ENCODE peak calls at places on chromosome 15, in five cellular contexts. F is mammary epithelial cell, C is prostate gland, A is right lobe of liver, P is stomach. I is an unnamed sample.

GRCh38 chr15:91678003-91678402 is 175.5 kb upstream of the SLCO3A1 start:
- DNase-seq in A (no peak), F (no peak), P (no peak), C (no peak), I (no peak)

GRCh38 chr15:37370938-37371337 is 270.6 kb upstream of the MEIS2 start:
- DNase-seq in F (no peak), A (no peak), C (no peak), P (no peak), I (no peak)

GRCh38 chr15:35888815-35889214 is 342.9 kb upstream of the DPH6 start:
- DNase-seq in P (no peak), C (no peak), F (no peak), A (no peak), I (no peak)

GRCh38 chr15:65738649-65739048 is 53.4 kb downstream of the DENND4A start:
- DNase-seq in A (no peak), C (no peak), P (no peak), F (no peak), I (no peak)

GRCh38 chr15:33154366-33155166 is 39.9 kb downstream of the FMN1 start:
- DNase-seq in F (peak; percentile 98), A (no peak), P (no peak), C (no peak), I (no peak)

GRCh38 chr15:29124581-29125381 is 144.8 kb downstream of the NSMCE3 start:
- DNase-seq in F (peak; percentile 19), P (no peak), A (peak; percentile 2), C (no peak), I (no peak)

GRCh38 chr15:101288905-101289513 is 6.0 kb downstream of the SNRPA1 start:
- DNase-seq in A (no peak), P (no peak), C (no peak), F (peak; percentile 37), I (no peak)

GRCh38 chr15:65092046-65092770 is 15.7 kb downstream of the KBTBD13 start:
- DNase-seq in F (no peak), A (no peak), P (no peak), C (no peak), I (no peak)

GRCh38 chr15:72319360-72319984 is 485 bp downstream of the CELF6 start:
- DNase-seq in F (peak; percentile 39), C (peak; percentile 62), A (peak; percentile 66), P (peak; percentile 75), I (no peak)

GRCh38 chr15:31552482-31553099 is 226.0 kb downstream of the KLF13 start:
- DNase-seq in A (no peak), P (no peak), C (no peak), F (no peak), I (no peak)

GRCh38 chr15:39079296-39079834 is 501.5 kb upstream of the THBS1 start:
- DNase-seq in F (peak; percentile 81), A (no peak), P (no peak), C (no peak), I (no peak)

GRCh38 chr15:55738715-55739114 is 4.2 kb downstream of the PRTG start:
- DNase-seq in F (no peak), C (no peak), P (no peak), A (no peak), I (no peak)

GRCh38 chr15:48722764-48723661 is 77.5 kb upstream of the FBN1 start:
- DNase-seq in C (no peak), F (peak; percentile 91), P (no peak), A (no peak), I (no peak)

GRCh38 chr15:71657141-71657540 is 153.2 kb upstream of the NR2E3 start:
- DNase-seq in F (no peak), A (no peak), P (no peak), C (no peak), I (peak; percentile 54)

GRCh38 chr15:62505761-62506160 is 340.7 kb upstream of the C2CD4B start:
- DNase-seq in F (no peak), A (no peak), P (no peak), C (no peak), I (no peak)

GRCh38 chr15:33547876-33548275 is 237.1 kb downstream of the RYR3 start:
- DNase-seq in C (no peak), A (no peak), F (peak; percentile 45), P (no peak), I (no peak)

GRCh38 chr15:66115568-66116206 is 137.9 kb downstream of the MEGF11 start:
- DNase-seq in P (no peak), C (no peak), F (no peak), A (no peak), I (no peak)

GRCh38 chr15:92848852-92849598 is 51.1 kb upstream of the CHD2 start:
- DNase-seq in P (no peak), A (no peak), C (no peak), F (no peak), I (no peak)

GRCh38 chr15:74418575-74419338 is 15.0 kb downstream of the SEMA7A start:
- DNase-seq in A (peak; percentile 54), F (no peak), C (no peak), P (no peak), I (no peak)

GRCh38 chr15:58715266-58715917 is 34.1 kb downstream of the ADAM10 start:
- DNase-seq in F (no peak), A (no peak), C (no peak), P (no peak), I (no peak)

GRCh38 chr15:52220896-52221660 is 29.9 kb upstream of the GNB5 start:
- DNase-seq in A (no peak), F (no peak), C (no peak), P (no peak), I (no peak)

GRCh38 chr15:52227456-52227855 is 36.3 kb upstream of the GNB5 start:
- DNase-seq in F (peak; percentile 71), C (peak; percentile 72), P (peak; percentile 61), A (peak; percentile 38), I (no peak)

GRCh38 chr15:52225230-52225629 is 34.0 kb upstream of the GNB5 start:
- DNase-seq in P (no peak), A (no peak), C (no peak), F (no peak), I (peak; percentile 0)

GRCh38 chr15:52221730-52222129 is 30.5 kb upstream of the GNB5 start:
- DNase-seq in P (no peak), A (no peak), C (no peak), F (no peak), I (no peak)

GRCh38 chr15:52224211-52224610 is 33.0 kb upstream of the GNB5 start:
- DNase-seq in F (no peak), C (no peak), P (no peak), A (no peak), I (no peak)
- H3K4me3 ChIP-seq in F (no peak overlapping the region), C (no peak overlapping the region), P (no peak overlapping the region), A (no peak overlapping the region), I (no peak overlapping the region)

GRCh38 chr15:27977656-27978055 is 121.5 kb downstream of the OCA2 start:
- DNase-seq in P (no peak), A (no peak), C (no peak), F (no peak), I (no peak)
- TF ChIP-seq CTCF in P (no peak), A (no peak), C (no peak), F (no peak), I (no peak)

GRCh38 chr15:75653347-75653913 is 5.7 kb downstream of the SNX33 start:
- DNase-seq in C (no peak), P (no peak), F (no peak), A (no peak), I (no peak)
- H3K4me1 ChIP-seq in C (peaks cover 33% of the 10 kb centered on the region), P (peaks cover 87% of the 10 kb centered on the region), F (peaks cover 64% of the 10 kb centered on the region), A (peaks cover 36% of the 10 kb centered on the region), I (peaks cover 91% of the 10 kb centered on the region)

DNA sequence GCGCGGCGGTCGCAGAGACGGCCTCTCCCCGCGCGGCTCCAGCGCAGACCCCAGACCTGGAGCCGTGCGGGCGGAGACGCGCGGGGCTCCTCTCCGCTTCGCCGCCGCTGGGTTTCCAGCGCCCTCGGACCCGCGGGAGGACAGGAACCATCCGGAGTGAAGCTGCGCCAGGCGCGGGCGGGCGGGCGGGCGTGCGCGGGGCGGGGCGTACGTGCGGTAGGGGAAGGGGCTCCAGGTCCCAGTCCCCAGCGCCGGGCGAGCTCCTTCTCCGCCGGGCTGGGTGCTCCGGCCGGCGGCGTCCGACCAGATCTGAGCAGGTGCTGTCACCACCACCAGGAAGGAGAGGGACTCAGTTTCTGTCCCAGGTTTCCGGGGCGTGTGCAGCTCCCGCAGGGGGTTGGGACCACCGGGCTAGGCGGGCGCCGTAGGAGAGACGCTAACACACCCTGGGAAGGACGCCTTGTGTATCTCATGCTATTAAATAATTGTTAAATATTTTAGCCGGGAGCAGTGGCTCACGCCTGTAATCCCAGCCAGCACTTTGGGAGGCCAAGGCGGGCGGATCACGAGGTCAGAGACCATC is at the start of gene CHRNA3:
- DNase-seq in P (peak; percentile 9), A (no peak), C (no peak), F (no peak), I (no peak)
- H3K4me3 ChIP-seq in P (peak within 1 kb of the TSS; percentile 47), A (no peak within 1 kb of the TSS), C (peak within 1 kb of the TSS; percentile 30), F (no peak within 1 kb of the TSS), I (peak within 1 kb of the TSS; percentile 38)

DNA sequence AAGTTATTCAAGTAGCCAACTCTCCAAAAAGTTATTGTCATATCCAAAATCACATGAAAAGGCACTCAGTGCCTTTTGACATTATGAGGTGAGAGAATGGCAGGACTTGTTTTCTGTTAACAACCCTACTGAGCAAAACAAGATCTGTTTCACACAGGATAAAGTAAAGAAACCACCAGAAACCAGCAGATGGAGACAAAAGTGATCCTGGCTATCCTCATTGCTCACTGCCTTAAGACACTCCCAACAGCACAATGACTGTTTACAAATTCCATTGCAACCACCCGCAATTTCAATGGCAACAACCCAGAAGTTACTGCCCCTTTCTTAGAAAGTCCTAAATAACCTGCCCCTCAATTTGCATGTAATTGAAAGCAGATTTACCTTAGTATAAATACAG is 352.6 kb upstream of the NDN start:
- DNase-seq in C (no peak), A (no peak), P (no peak), F (no peak), I (no peak)
- TF ChIP-seq CTCF in C (no peak), A (no peak), P (no peak), F (no peak), I (no peak)

DNA sequence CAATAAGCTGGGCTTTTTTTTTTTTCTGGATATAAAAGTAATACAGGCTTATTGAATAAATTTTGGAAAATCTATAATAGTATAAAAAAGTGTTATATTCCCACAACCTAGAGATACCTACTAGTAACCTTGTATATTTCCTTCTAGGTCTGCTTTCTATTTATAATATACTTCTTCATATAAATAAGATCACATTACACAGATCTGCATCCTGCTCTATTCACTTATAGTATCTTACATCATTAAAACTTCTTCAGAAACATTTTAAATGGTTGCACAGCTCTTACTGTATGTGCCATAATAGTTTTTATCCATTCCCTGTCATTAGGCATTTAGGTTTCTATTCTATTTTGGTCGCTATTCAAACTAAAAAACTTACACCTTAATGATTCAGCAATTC is 87.0 kb upstream of the TTBK2 start:
- DNase-seq in C (no peak), P (no peak), F (no peak), A (no peak), I (no peak)
- H3K4me1 ChIP-seq in C (no peaks in the 10 kb centered on the region), P (no peaks in the 10 kb centered on the region), F (no peaks in the 10 kb centered on the region), A (no peaks in the 10 kb centered on the region), I (no peaks in the 10 kb centered on the region)

DNA sequence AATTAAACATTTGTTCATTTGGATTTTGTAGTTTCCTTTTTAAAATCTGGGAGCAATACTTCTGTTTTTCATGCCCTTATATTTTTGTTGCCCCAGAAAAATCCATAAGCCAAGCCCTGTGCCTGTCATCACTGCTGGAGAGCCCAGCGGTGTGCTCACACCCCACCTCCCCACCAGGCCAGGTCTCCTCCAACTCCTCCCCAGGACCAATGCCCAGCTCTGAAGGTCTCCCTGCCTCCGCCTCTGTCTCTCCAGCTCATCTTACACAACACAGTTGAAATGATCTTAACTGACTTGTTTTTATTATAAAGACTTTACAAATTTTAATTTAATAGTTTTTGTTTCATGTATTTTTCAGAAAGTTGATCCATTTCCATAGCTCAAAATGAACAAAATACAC is 66.4 kb downstream of the RHCG start:
- DNase-seq in P (no peak), A (no peak), C (no peak), F (no peak), I (no peak)
- H3K4me3 ChIP-seq in P (peak overlapping the region; percentile 55), A (no peak overlapping the region), C (no peak overlapping the region), F (no peak overlapping the region), I (no peak overlapping the region)

I was measured in vagina.